ENCODE peak calls at places on chromosomes 11 and 22, in eight cellular contexts. C is left ventricle myocardium inferior, Z is brain microvascular endothelial cell, X is SK-N-SH, T is astrocyte of the spinal cord, M is epithelial cell of esophagus, S is body of pancreas, O is fibroblast of lung. V is an unnamed sample.

GRCh38 chr11:63745304-63746170 is 23.0 kb downstream of the ZFTA start:
- DNase-seq in C (no peak), Z (no peak), X (no peak), T (no peak), M (no peak), S (no peak), O (peak), V (no peak)

GRCh38 chr11:108239076-108239475 is 16.2 kb downstream of the ATM start:
- DNase-seq in C (no peak), Z (no peak), X (no peak), T (no peak), M (no peak), S (no peak), O (no peak), V (no peak)

GRCh38 chr11:2214527-2215229 is 43.1 kb upstream of the TH start:
- DNase-seq in C (no peak), Z (no peak), X (peak), T (no peak), M (no peak), S (no peak), O (no peak), V (no peak)

GRCh38 chr11:73141031-73141308 is 1.1 kb downstream of the FCHSD2 start:
- DNase-seq in C (peak), Z (no peak), X (peak), T (no peak), M (peak), S (peak), O (no peak), V (peak)

GRCh38 chr11:130390071-130390758 is 38.2 kb downstream of the ADAMTS8 start:
- DNase-seq in C (no peak), Z (peak), X (no peak), T (peak), M (peak), S (peak), O (peak), V (no peak)

GRCh38 chr11:103890654-103891053 is 145.8 kb upstream of the DDI1 start:
- DNase-seq in C (no peak), Z (no peak), X (no peak), T (no peak), M (no peak), S (no peak), O (no peak), V (no peak)

GRCh38 chr11:102530558-102530957 is at the start of gene MMP7:
- DNase-seq in C (no peak), Z (peak), X (no peak), T (peak), M (peak), S (no peak), O (peak), V (no peak)

GRCh38 chr11:35951659-35952058 is 7.8 kb downstream of the LDLRAD3 start:
- DNase-seq in C (no peak), Z (no peak), X (no peak), T (no peak), M (no peak), S (no peak), O (peak), V (no peak)

GRCh38 chr11:118661425-118662301 is 17.8 kb downstream of the TREH start:
- DNase-seq in C (no peak), Z (no peak), X (no peak), T (no peak), M (no peak), S (no peak), O (no peak), V (no peak)

GRCh38 chr11:120228794-120229384 is 11.1 kb upstream of the POU2F3 start:
- DNase-seq in C (no peak), Z (no peak), X (peak), T (no peak), M (no peak), S (no peak), O (no peak), V (no peak)

GRCh38 chr11:13108416-13108815 is 99.3 kb downstream of the RASSF10 start:
- DNase-seq in C (no peak), Z (no peak), X (no peak), T (no peak), M (peak), S (no peak), O (no peak), V (no peak)
- TF ChIP-seq CTCF in C (no peak), Z (no peak), X (no peak), T (no peak), M (no peak), S (no peak), O (no peak), V (no peak)

DNA sequence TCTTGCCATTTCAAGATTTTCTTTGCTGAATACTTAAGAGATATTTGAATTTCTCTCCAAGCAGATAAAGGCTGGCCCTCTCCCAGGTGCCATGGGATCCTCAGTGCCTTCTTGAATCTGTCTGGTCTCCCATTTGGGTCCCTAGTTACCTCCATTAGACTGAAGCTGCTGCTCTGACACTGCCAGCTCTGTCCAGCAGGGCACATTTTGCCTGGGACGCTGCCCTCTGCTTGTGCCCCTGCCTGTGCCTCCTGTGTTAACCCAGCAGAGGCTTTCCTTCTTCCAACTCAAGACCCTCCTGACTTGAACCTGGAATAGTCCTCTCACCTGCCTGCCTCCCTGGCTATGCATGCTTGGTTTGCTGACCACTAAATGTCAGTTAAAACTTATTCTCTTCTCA is 406.3 kb downstream of the BUD13 start:
- DNase-seq in C (no peak), Z (no peak), X (peak), T (no peak), M (no peak), S (no peak), O (no peak), V (no peak)
- TF ChIP-seq CTCF in C (no peak), Z (no peak), X (no peak), T (no peak), M (no peak), S (no peak), O (no peak), V (no peak)

GRCh38 chr11:15850992-15851615 is 505.2 kb downstream of the SOX6 start:
- DNase-seq in C (no peak), Z (no peak), X (no peak), T (no peak), M (no peak), S (no peak), O (no peak), V (no peak)

GRCh38 chr11:15854245-15854644 is 502.1 kb downstream of the SOX6 start:
- DNase-seq in C (no peak), Z (no peak), X (no peak), T (no peak), M (no peak), S (no peak), O (no peak), V (no peak)

GRCh38 chr11:15848769-15849168 is 507.6 kb downstream of the SOX6 start:
- DNase-seq in C (no peak), Z (no peak), X (no peak), T (no peak), M (no peak), S (no peak), O (no peak), V (no peak)

GRCh38 chr11:15849265-15849664 is 507.1 kb downstream of the SOX6 start:
- DNase-seq in C (no peak), Z (no peak), X (no peak), T (no peak), M (no peak), S (no peak), O (no peak), V (no peak)

GRCh38 chr11:15852179-15852578 is 504.2 kb downstream of the SOX6 start:
- DNase-seq in C (no peak), Z (peak), X (no peak), T (peak), M (peak), S (peak), O (peak), V (no peak)
- TF ChIP-seq CTCF in C (peak), Z (peak), X (peak), T (peak), M (peak), S (no peak), O (peak), V (no peak)

GRCh38 chr11:77776455-77776854 is 44.1 kb downstream of the RSF1 start:
- DNase-seq in C (no peak), Z (no peak), X (no peak), T (peak), M (peak), S (no peak), O (peak), V (no peak)
- TF ChIP-seq CTCF in C (peak), Z (peak), X (peak), T (no peak), M (peak), S (no peak), O (peak), V (peak)

DNA sequence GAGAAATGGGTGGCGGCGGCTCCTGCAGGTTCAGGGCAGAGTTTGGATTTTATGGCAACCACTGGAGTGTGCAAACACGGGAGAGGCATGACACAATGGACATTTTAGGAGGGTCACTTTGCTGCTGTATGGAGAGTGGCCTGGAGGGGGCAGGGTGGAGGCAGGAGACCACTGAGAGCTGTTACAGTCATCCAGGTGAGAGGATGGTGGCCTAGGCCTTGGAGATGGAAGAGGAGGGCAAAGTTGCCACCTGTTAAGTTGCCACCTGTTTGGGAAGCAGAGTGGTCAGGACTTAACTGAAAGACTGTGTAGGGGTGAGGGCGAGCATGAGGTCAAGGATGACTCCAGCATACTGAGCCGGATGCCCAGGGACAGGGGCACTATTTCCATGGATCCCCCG is 2.3 kb upstream of the RAD9A start:
- DNase-seq in C (peak), Z (no peak), X (peak), T (no peak), M (peak), S (peak), O (no peak), V (no peak)
- TF ChIP-seq CTCF in C (peak), Z (peak), X (peak), T (peak), M (peak), S (no peak), O (peak), V (peak)

GRCh38 chr22:43228330-43228729 is 41.4 kb upstream of the TTLL12 start:
- DNase-seq in C (no peak), Z (peak), X (peak), T (peak), M (peak), S (no peak), O (peak), V (no peak)
- TF ChIP-seq CTCF in C (peak), Z (peak), X (peak), T (peak), M (peak), S (no peak), O (peak), V (no peak)

GRCh38 chr11:129375731-129376657 is at the start of gene BARX2:
- DNase-seq in C (peak), Z (peak), X (peak), T (peak), M (peak), S (peak), O (peak), V (no peak)
- TF ChIP-seq CTCF in C (peak), Z (peak), X (peak), T (peak), M (peak), S (peak), O (peak), V (no peak)

V was measured in esophagus muscularis mucosa.